ENCODE peak calls at places on chromosome X, in five cellular contexts. E is Karpas-422; N is GM03348; J is NCI-H1105; F is stimulated activated CD8-positive, alpha-beta memory T cell treated with anti-CD3 and anti-CD28 coated beads, Interleukin-7, amount 100 ng/mL, for 1 hour. W is an unnamed sample.

GRCh38 chrX:119486745-119487144 is 18.5 kb downstream of the SLC25A5 start:
- DNase-seq in E (no peak), N (no peak), J (no peak), F (no peak), W (no peak)

GRCh38 chrX:30620980-30621716 is 32.1 kb upstream of the GK start:
- DNase-seq in E (no peak), N (peak), J (no peak), F (no peak), W (peak)

GRCh38 chrX:64398088-64398487 is 2.8 kb upstream of the MTMR8 start:
- DNase-seq in E (no peak), N (no peak), J (no peak), F (no peak), W (no peak)

GRCh38 chrX:129238011-129238410 is 285.3 kb downstream of the SMARCA1 start:
- DNase-seq in E (no peak), N (no peak), J (no peak), F (no peak), W (no peak)

GRCh38 chrX:10932842-10933440 is 178.2 kb upstream of the HCCS start:
- DNase-seq in E (no peak), N (no peak), J (no peak), F (no peak), W (no peak)

GRCh38 chrX:103626855-103627254 is 1.9 kb upstream of the TCEAL1 start:
- DNase-seq in E (no peak), N (no peak), J (no peak), F (no peak), W (no peak)

GRCh38 chrX:104343408-104344129 is 88.8 kb upstream of the ESX1 start:
- DNase-seq in E (peak), N (peak), J (peak), F (no peak), W (peak)

GRCh38 chrX:57817302-57817701 is 93.0 kb downstream of the ZXDA start:
- DNase-seq in E (peak), N (peak), J (no peak), F (no peak), W (no peak)

GRCh38 chrX:1224954-1225353 is 12.5 kb upstream of the CRLF2 start:
- DNase-seq in E (no peak), N (no peak), J (no peak), F (no peak), W (no peak)

W was measured in AML-193.